ENCODE peak calls at places on chromosomes 16 and 17, in seven cellular contexts. M is COR-L47; J is activated T-cell treated with anti-CD3 and anti-CD28 coated beads, Interleukin-2, amount 50 U/mL, for 72 hours; T is heart left ventricle; E is T-helper 9 cell; S is GM12865; D is stimulated activated CD4-positive, alpha-beta T cell treated with anti-CD3 and anti-CD28 coated beads, Interleukin-1b, Interleukin-23, amount 100 ng/mL, for 4 hours. I is an unnamed sample.

GRCh38 chr17:61352408-61352770 is 47.3 kb upstream of the TBX2 start:
- DNase-seq in M (no peak), J (no peak), T (no peak), E (no peak), S (no peak), D (no peak), I (no peak)

GRCh38 chr17:31726980-31727427 is 132.0 kb downstream of the COPRS start:
- DNase-seq in M (no peak), J (no peak), T (no peak), E (no peak), S (no peak), D (no peak), I (no peak)

GRCh38 chr16:48619547-48619946 is 9.6 kb upstream of the N4BP1 start:
- DNase-seq in M (no peak), J (no peak), T (no peak), E (no peak), S (no peak), D (no peak), I (no peak)

GRCh38 chr16:56107944-56108583 is 83.2 kb upstream of the GNAO1 start:
- DNase-seq in M (peak; percentile 63), J (no peak), T (peak; percentile 20), E (no peak), S (no peak), D (no peak), I (no peak)

GRCh38 chr16:1536601-1537000 is 3.1 kb downstream of the TMEM204 start:
- DNase-seq in M (no peak), J (no peak), T (no peak), E (no peak), S (no peak), D (no peak), I (no peak)

GRCh38 chr17:29342148-29342765 is 47.9 kb upstream of the TAOK1 start:
- DNase-seq in M (no peak), J (no peak), T (no peak), E (no peak), S (no peak), D (no peak), I (no peak)

GRCh38 chr16:89193576-89194293 is 6.6 kb downstream of the SLC22A31 start:
- DNase-seq in M (no peak), J (no peak), T (no peak), E (no peak), S (no peak), D (no peak), I (no peak)

GRCh38 chr17:37092701-37093100 is 143.9 kb downstream of the AATF start:
- DNase-seq in M (no peak), J (no peak), T (no peak), E (no peak), S (no peak), D (no peak), I (no peak)

GRCh38 chr16:2501938-2502900 is 11.5 kb upstream of the ATP6V0C start:
- DNase-seq in M (no peak), J (no peak), T (no peak), E (no peak), S (no peak), D (no peak), I (no peak)

GRCh38 chr17:61201211-61201610 is 198.4 kb upstream of the TBX2 start:
- DNase-seq in M (no peak), J (no peak), T (no peak), E (no peak), S (no peak), D (no peak), I (no peak)

GRCh38 chr16:77790964-77791363 is 2.6 kb downstream of the VAT1L start:
- DNase-seq in M (no peak), J (no peak), T (no peak), E (no peak), S (no peak), D (no peak), I (no peak)

GRCh38 chr17:44559288-44560249 is 2.3 kb downstream of the FZD2 start:
- DNase-seq in M (no peak), J (no peak), T (no peak), E (no peak), S (no peak), D (no peak), I (no peak)

GRCh38 chr16:4350365-4350786 is 745 bp downstream of the PAM16 start:
- DNase-seq in M (no peak), J (no peak), T (no peak), E (no peak), S (no peak), D (no peak), I (no peak)

GRCh38 chr16:87622756-87623319 is 20.5 kb downstream of the JPH3 start:
- DNase-seq in M (no peak), J (no peak), T (no peak), E (no peak), S (no peak), D (no peak), I (no peak)

GRCh38 chr17:40056379-40057005 is 2.3 kb upstream of the MED24 start:
- DNase-seq in M (no peak), J (no peak), T (no peak), E (no peak), S (no peak), D (no peak), I (no peak)

GRCh38 chr17:51045616-51046526 is 74.8 kb downstream of the SPAG9 start:
- DNase-seq in M (peak; percentile 7), J (no peak), T (no peak), E (no peak), S (no peak), D (no peak), I (no peak)

GRCh38 chr17:37747222-37747621 is 2.4 kb upstream of the HNF1B start:
- DNase-seq in M (no peak), J (no peak), T (no peak), E (no peak), S (no peak), D (no peak), I (no peak)

GRCh38 chr16:84919751-84920150 is 91.6 kb downstream of the ZDHHC7 start:
- DNase-seq in M (no peak), J (no peak), T (no peak), E (no peak), S (no peak), D (no peak), I (no peak)

GRCh38 chr16:17445421-17445820 is 25.3 kb downstream of the XYLT1 start:
- DNase-seq in M (no peak), J (no peak), T (no peak), E (no peak), S (no peak), D (no peak), I (no peak)

GRCh38 chr17:72730091-72730490 is 362.4 kb downstream of the SLC39A11 start:
- DNase-seq in M (no peak), J (no peak), T (no peak), E (no peak), S (no peak), D (no peak), I (no peak)

GRCh38 chr17:19727466-19728113 is 11.2 kb upstream of the SLC47A2 start:
- DNase-seq in M (no peak), J (no peak), T (peak; percentile 62), E (no peak), S (no peak), D (no peak), I (no peak)

GRCh38 chr16:2899564-2900072 is 12.1 kb upstream of the FLYWCH1 start:
- DNase-seq in M (no peak), J (no peak), T (no peak), E (no peak), S (no peak), D (no peak), I (no peak)

GRCh38 chr17:39757931-39758873 is 20.5 kb downstream of the GRB7 start:
- DNase-seq in M (no peak), J (peak; percentile 74), T (no peak), E (peak; percentile 35), S (peak; percentile 89), D (no peak), I (peak; percentile 76)

GRCh38 chr16:48393843-48394703 is 8.9 kb upstream of the SIAH1 start:
- DNase-seq in M (no peak), J (peak; percentile 27), T (no peak), E (no peak), S (no peak), D (no peak), I (no peak)

GRCh38 chr16:89383095-89384003 is 107.0 kb downstream of the ANKRD11 start:
- DNase-seq in M (no peak), J (peak; percentile 29), T (peak; percentile 52), E (no peak), S (no peak), D (no peak), I (no peak)

GRCh38 chr17:14745541-14745940 is 444.7 kb downstream of the HS3ST3B1 start:
- DNase-seq in M (no peak), J (no peak), T (no peak), E (no peak), S (no peak), D (no peak), I (no peak)

GRCh38 chr16:87132361-87133014 is 184.7 kb downstream of the C16orf95 start:
- DNase-seq in M (no peak), J (no peak), T (no peak), E (no peak), S (no peak), D (no peak), I (no peak)

GRCh38 chr17:7922499-7923289 is 6.6 kb upstream of the RNF227 start:
- DNase-seq in M (peak; percentile 63), J (peak; percentile 86), T (peak; percentile 89), E (peak; percentile 72), S (peak; percentile 72), D (peak; percentile 70), I (peak; percentile 85)

GRCh38 chr17:82851381-82851780 is 11.6 kb upstream of the ZNF750 start:
- DNase-seq in M (no peak), J (no peak), T (no peak), E (no peak), S (no peak), D (no peak), I (no peak)

GRCh38 chr17:38893612-38894011 is 23.8 kb downstream of the LASP1 start:
- DNase-seq in M (no peak), J (peak; percentile 50), T (peak; percentile 59), E (no peak), S (no peak), D (no peak), I (peak; percentile 64)

GRCh38 chr17:16943541-16944333 is 28.2 kb downstream of the TNFRSF13B start:
- DNase-seq in M (no peak), J (no peak), T (no peak), E (no peak), S (no peak), D (no peak), I (no peak)

GRCh38 chr17:8222380-8222629 is 11.9 kb upstream of the AURKB start:
- DNase-seq in M (no peak), J (peak; percentile 80), T (no peak), E (no peak), S (peak; percentile 90), D (no peak), I (no peak)

GRCh38 chr17:40499551-40500189 is 1.8 kb downstream of the TNS4 start:
- DNase-seq in M (peak; percentile 33), J (no peak), T (peak; percentile 88), E (no peak), S (no peak), D (no peak), I (no peak)

GRCh38 chr17:54784305-54784704 is 116.3 kb upstream of the TOM1L1 start:
- DNase-seq in M (no peak), J (no peak), T (no peak), E (no peak), S (no peak), D (no peak), I (no peak)

GRCh38 chr16:11669380-11670146 is 1.3 kb downstream of the SNN start:
- DNase-seq in M (no peak), J (no peak), T (peak; percentile 61), E (no peak), S (peak; percentile 72), D (no peak), I (peak; percentile 38)

GRCh38 chr16:26598989-26599785 is 467.5 kb upstream of the C16orf82 start:
- DNase-seq in M (no peak), J (no peak), T (no peak), E (no peak), S (no peak), D (no peak), I (no peak)

GRCh38 chr16:19618876-19619275 is 63.4 kb downstream of the VPS35L start:
- DNase-seq in M (no peak), J (no peak), T (no peak), E (no peak), S (no peak), D (no peak), I (no peak)

GRCh38 chr17:76268991-76269981 is 4.1 kb downstream of the UBALD2 start:
- DNase-seq in M (no peak), J (peak; percentile 36), T (no peak), E (no peak), S (peak; percentile 57), D (no peak), I (peak; percentile 43)

I was measured in stimulated activated naive CD8-positive, alpha-beta T cell treated with anti-CD3 and anti-CD28 coated beads, Interleukin-15, Interleukin-2, amounts not matched to agents 100 U/mL and 50 U/mL, for 24 hours.